ENCODE peak calls at places on chromosome 5, in five cellular contexts. One of them, this sample, is unnamed.

GRCh38 chr5:6820851-6821479 is 107.7 kb downstream of the TENT4A start:
- DNase-seq in heart left ventricle: no peak
- DNase-seq in breast epithelium: no peak
- DNase-seq in transverse colon: peak
- DNase-seq in HepG2: peak
- DNase-seq in this sample: peak

GRCh38 chr5:66967826-66968262 is 228.8 kb downstream of the CD180 start:
- DNase-seq in heart left ventricle: peak
- DNase-seq in breast epithelium: no peak
- DNase-seq in transverse colon: no peak
- DNase-seq in HepG2: no peak
- DNase-seq in this sample: no peak

GRCh38 chr5:55456216-55456895 is 78.4 kb downstream of the PLPP1 start:
- DNase-seq in heart left ventricle: no peak
- DNase-seq in breast epithelium: no peak
- DNase-seq in transverse colon: no peak
- DNase-seq in HepG2: no peak
- DNase-seq in this sample: no peak

GRCh38 chr5:16617272-16617973 is 626 bp upstream of the RETREG1 start:
- DNase-seq in heart left ventricle: peak
- DNase-seq in breast epithelium: no peak
- DNase-seq in transverse colon: peak
- DNase-seq in HepG2: no peak
- DNase-seq in this sample: peak

GRCh38 chr5:132771559-132771998 is 5.5 kb downstream of the SEPTIN8 start:
- DNase-seq in heart left ventricle: peak
- DNase-seq in breast epithelium: no peak
- DNase-seq in transverse colon: no peak
- DNase-seq in HepG2: peak
- DNase-seq in this sample: peak

GRCh38 chr5:158886957-158887356 is 212.8 kb downstream of the EBF1 start:
- DNase-seq in heart left ventricle: no peak
- DNase-seq in breast epithelium: no peak
- DNase-seq in transverse colon: no peak
- DNase-seq in HepG2: no peak
- DNase-seq in this sample: no peak

GRCh38 chr5:154376481-154376880 is 69.3 kb upstream of the SAP30L start:
- DNase-seq in heart left ventricle: no peak
- DNase-seq in breast epithelium: no peak
- DNase-seq in transverse colon: no peak
- DNase-seq in HepG2: no peak
- DNase-seq in this sample: no peak

GRCh38 chr5:114266374-114266773 is 95.5 kb upstream of the KCNN2 start:
- DNase-seq in heart left ventricle: no peak
- DNase-seq in breast epithelium: no peak
- DNase-seq in transverse colon: no peak
- DNase-seq in HepG2: no peak
- DNase-seq in this sample: no peak

GRCh38 chr5:26482076-26482816 is 556.1 kb downstream of the CDH9 start:
- DNase-seq in heart left ventricle: no peak
- DNase-seq in breast epithelium: no peak
- DNase-seq in transverse colon: no peak
- DNase-seq in HepG2: no peak
- DNase-seq in this sample: no peak

GRCh38 chr5:88389248-88390006 is 120.8 kb upstream of the TMEM161B start:
- DNase-seq in heart left ventricle: no peak
- DNase-seq in breast epithelium: no peak
- DNase-seq in transverse colon: no peak
- DNase-seq in HepG2: no peak
- DNase-seq in this sample: no peak

GRCh38 chr5:96114736-96115466 is 153.2 kb upstream of the ELL2 start:
- DNase-seq in heart left ventricle: no peak
- DNase-seq in breast epithelium: no peak
- DNase-seq in transverse colon: no peak
- DNase-seq in HepG2: no peak
- DNase-seq in this sample: no peak

GRCh38 chr5:141155540-141156374 is 5.9 kb downstream of the PCDHB6 start:
- DNase-seq in heart left ventricle: no peak
- DNase-seq in breast epithelium: no peak
- DNase-seq in transverse colon: no peak
- DNase-seq in HepG2: no peak
- DNase-seq in this sample: no peak

GRCh38 chr5:146877783-146878470 is 630 bp downstream of the PPP2R2B start:
- DNase-seq in heart left ventricle: no peak
- DNase-seq in breast epithelium: no peak
- DNase-seq in transverse colon: no peak
- DNase-seq in HepG2: no peak
- DNase-seq in this sample: no peak

GRCh38 chr5:96338089-96338488 is 95.0 kb downstream of the PCSK1 start:
- DNase-seq in heart left ventricle: no peak
- DNase-seq in breast epithelium: no peak
- DNase-seq in transverse colon: no peak
- DNase-seq in HepG2: no peak
- DNase-seq in this sample: no peak

GRCh38 chr5:159330131-159330530 is at the start of gene IL12B:
- DNase-seq in heart left ventricle: no peak
- DNase-seq in breast epithelium: no peak
- DNase-seq in transverse colon: no peak
- DNase-seq in HepG2: no peak
- DNase-seq in this sample: no peak

GRCh38 chr5:54644226-54644625 is 126.7 kb downstream of the SNX18 start:
- DNase-seq in heart left ventricle: no peak
- DNase-seq in breast epithelium: no peak
- DNase-seq in transverse colon: no peak
- DNase-seq in HepG2: no peak
- DNase-seq in this sample: no peak

GRCh38 chr5:65120371-65120967 is 351.7 kb downstream of the CWC27 start:
- DNase-seq in heart left ventricle: no peak
- DNase-seq in breast epithelium: no peak
- DNase-seq in transverse colon: no peak
- DNase-seq in HepG2: no peak
- DNase-seq in this sample: no peak

GRCh38 chr5:171541380-171541779 is 121.9 kb downstream of the FGF18 start:
- DNase-seq in heart left ventricle: no peak
- DNase-seq in breast epithelium: no peak
- DNase-seq in transverse colon: no peak
- DNase-seq in HepG2: no peak
- DNase-seq in this sample: no peak

GRCh38 chr5:89071101-89071940 is 188.3 kb upstream of the MEF2C start:
- DNase-seq in heart left ventricle: no peak
- DNase-seq in breast epithelium: no peak
- DNase-seq in transverse colon: no peak
- DNase-seq in HepG2: no peak
- DNase-seq in this sample: no peak

GRCh38 chr5:16600949-16601348 is 15.8 kb downstream of the RETREG1 start:
- DNase-seq in heart left ventricle: no peak
- DNase-seq in breast epithelium: no peak
- DNase-seq in transverse colon: no peak
- DNase-seq in HepG2: no peak
- DNase-seq in this sample: no peak

DNA sequence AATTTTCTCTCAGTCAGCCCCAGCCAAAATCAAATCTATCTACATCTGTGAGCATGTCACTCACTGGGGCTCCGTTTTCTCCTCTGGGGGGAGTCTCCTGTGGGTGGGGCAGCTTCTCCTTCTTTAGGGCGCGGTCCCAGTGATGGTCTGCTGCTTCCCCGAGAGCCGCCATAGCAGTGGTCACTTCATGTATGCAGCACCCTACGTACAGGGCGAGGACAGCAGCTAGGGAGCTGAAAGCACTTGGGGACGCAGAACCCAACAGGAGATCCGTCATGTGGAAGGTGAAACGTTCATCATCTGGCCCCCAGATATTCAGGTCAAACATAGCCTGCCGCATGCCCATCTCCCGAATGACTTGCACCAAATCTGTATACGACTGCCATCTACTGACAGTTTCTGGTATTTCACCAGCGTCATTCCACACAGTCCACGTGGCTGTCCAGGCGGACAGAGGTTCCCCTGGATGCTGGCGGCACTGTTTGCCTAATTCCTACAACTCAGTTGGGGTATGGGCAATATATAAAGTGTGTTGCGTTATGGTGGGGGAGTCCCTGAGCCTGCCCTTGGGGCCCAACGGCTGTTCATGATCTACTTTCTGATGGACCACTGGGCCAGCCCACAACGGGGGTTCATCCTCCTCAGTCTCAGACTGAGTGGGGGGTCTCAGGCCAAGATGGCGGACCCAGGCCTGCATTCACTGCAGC is 795.0 kb downstream of the EFNA5 start:
- DNase-seq in heart left ventricle: no peak
- DNase-seq in breast epithelium: no peak
- DNase-seq in transverse colon: no peak
- DNase-seq in HepG2: peak
- DNase-seq in this sample: peak
- TF ChIP-seq CTCF in heart left ventricle: peak
- TF ChIP-seq CTCF in breast epithelium: no peak
- TF ChIP-seq CTCF in transverse colon: peak
- TF ChIP-seq CTCF in HepG2: peak
- TF ChIP-seq CTCF in this sample: peak

GRCh38 chr5:168877132-168877895 is 298.1 kb upstream of the PANK3 start:
- DNase-seq in heart left ventricle: no peak
- DNase-seq in breast epithelium: no peak
- DNase-seq in transverse colon: no peak
- DNase-seq in HepG2: peak
- DNase-seq in this sample: no peak
- TF ChIP-seq POLR2A in heart left ventricle: no peak
- TF ChIP-seq POLR2A in breast epithelium: no peak
- TF ChIP-seq POLR2A in transverse colon: no peak
- TF ChIP-seq POLR2A in HepG2: no peak
- TF ChIP-seq POLR2A in this sample: no peak

DNA sequence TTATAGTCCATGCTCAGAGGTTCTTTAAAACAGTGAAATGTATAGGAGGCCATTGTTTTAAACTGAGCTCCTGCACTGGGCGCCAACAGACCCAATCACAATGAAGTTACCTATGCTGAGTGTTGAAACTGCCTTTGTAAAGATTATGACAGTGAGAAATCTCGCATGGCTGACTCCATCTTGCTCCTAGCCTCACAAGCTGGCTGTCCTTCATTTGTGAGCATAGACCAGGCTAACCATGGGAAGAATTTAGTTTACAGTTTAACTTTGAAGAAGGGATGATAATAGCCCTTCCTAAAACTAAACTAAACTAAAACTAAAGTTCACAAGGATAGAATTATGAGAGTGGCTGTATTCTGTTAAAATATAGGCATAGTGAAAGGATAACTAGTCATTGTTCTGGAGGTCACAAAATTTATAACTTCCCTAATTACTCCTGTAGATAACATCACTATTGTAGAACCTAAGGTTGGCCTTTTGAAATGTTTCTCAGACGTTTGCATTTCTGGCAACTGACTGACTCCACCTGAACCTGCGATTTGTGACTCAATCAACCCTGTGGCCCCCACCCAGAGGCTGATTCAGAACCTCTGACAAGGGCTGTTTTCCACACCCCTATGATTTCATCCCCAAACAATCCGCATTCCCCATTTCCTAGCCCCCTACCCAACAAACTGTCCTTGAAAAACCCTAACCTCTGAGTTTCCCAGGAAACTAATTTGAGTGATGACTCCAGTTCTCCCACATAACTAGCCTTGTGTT is 59.1 kb downstream of the HMHB1 start:
- DNase-seq in heart left ventricle: no peak
- DNase-seq in breast epithelium: no peak
- DNase-seq in transverse colon: peak
- DNase-seq in HepG2: no peak
- DNase-seq in this sample: no peak
- H3K27ac ChIP-seq in heart left ventricle: no peak
- H3K27ac ChIP-seq in breast epithelium: no peak
- H3K27ac ChIP-seq in transverse colon: no peak
- H3K27ac ChIP-seq in HepG2: no peak
- H3K27ac ChIP-seq in this sample: no peak

GRCh38 chr5:79825802-79826201 is 136.2 kb downstream of the CMYA5 start:
- DNase-seq in heart left ventricle: no peak
- DNase-seq in breast epithelium: no peak
- DNase-seq in transverse colon: no peak
- DNase-seq in HepG2: no peak
- DNase-seq in this sample: no peak

GRCh38 chr5:79831381-79831780 is 141.7 kb downstream of the CMYA5 start:
- DNase-seq in heart left ventricle: no peak
- DNase-seq in breast epithelium: no peak
- DNase-seq in transverse colon: no peak
- DNase-seq in HepG2: no peak
- DNase-seq in this sample: no peak

GRCh38 chr5:79827159-79827562 is 137.5 kb downstream of the CMYA5 start:
- DNase-seq in heart left ventricle: no peak
- DNase-seq in breast epithelium: no peak
- DNase-seq in transverse colon: no peak
- DNase-seq in HepG2: no peak
- DNase-seq in this sample: no peak

GRCh38 chr5:79831910-79832309 is 142.3 kb downstream of the CMYA5 start:
- DNase-seq in heart left ventricle: no peak
- DNase-seq in breast epithelium: no peak
- DNase-seq in transverse colon: no peak
- DNase-seq in HepG2: no peak
- DNase-seq in this sample: no peak

GRCh38 chr5:79829260-79829659 is 139.6 kb downstream of the CMYA5 start:
- DNase-seq in heart left ventricle: no peak
- DNase-seq in breast epithelium: no peak
- DNase-seq in transverse colon: no peak
- DNase-seq in HepG2: no peak
- DNase-seq in this sample: no peak
- TF ChIP-seq CTCF in heart left ventricle: no peak
- TF ChIP-seq CTCF in breast epithelium: no peak
- TF ChIP-seq CTCF in transverse colon: no peak
- TF ChIP-seq CTCF in HepG2: peak
- TF ChIP-seq CTCF in this sample: no peak